ENCODE peak calls at places on chromosomes 4 and X, in six cellular contexts. Z is MG63, G is MM.1S, T is iPS DF 6.9, Y is heart right ventricle, O is neuronal stem cell. B is an unnamed sample.

GRCh38 chr4:108272566-108272965 is 103.8 kb upstream of the LEF1 start:
- DNase-seq in Z (no peak), G (no peak), T (no peak), Y (no peak), O (no peak), B (peak)

GRCh38 chr4:147843162-147843561 is 111.3 kb downstream of the ARHGAP10 start:
- DNase-seq in Z (no peak), G (peak), T (no peak), Y (no peak), O (no peak), B (peak)

GRCh38 chr4:27154706-27155105 is 294.1 kb downstream of the STIM2 start:
- DNase-seq in Z (no peak), G (no peak), T (no peak), Y (no peak), O (no peak), B (no peak)

GRCh38 chr4:73690051-73690744 is 50.2 kb upstream of the CXCL8 start:
- DNase-seq in Z (peak), G (no peak), T (no peak), Y (no peak), O (no peak), B (no peak)

GRCh38 chr4:52833941-52834525 is 28.1 kb upstream of the RASL11B start:
- DNase-seq in Z (peak), G (no peak), T (no peak), Y (no peak), O (no peak), B (no peak)

GRCh38 chr4:66750273-66750672 is 795.0 kb downstream of the CENPC start:
- DNase-seq in Z (no peak), G (no peak), T (no peak), Y (no peak), O (no peak), B (no peak)

GRCh38 chrX:155819525-155819924 is 61.6 kb upstream of the VAMP7 start:
- DNase-seq in Z (no peak), G (no peak), T (no peak), Y (no peak), O (no peak), B (no peak)

GRCh38 chr4:127648061-127648460 is 15.3 kb downstream of the INTU start:
- DNase-seq in Z (no peak), G (no peak), T (no peak), Y (no peak), O (no peak), B (no peak)

GRCh38 chr4:159977907-159978617 is 875.2 kb downstream of the RAPGEF2 start:
- DNase-seq in Z (no peak), G (no peak), T (no peak), Y (no peak), O (no peak), B (no peak)

GRCh38 chr4:147831452-147832192 is 99.7 kb downstream of the ARHGAP10 start:
- DNase-seq in Z (peak), G (no peak), T (no peak), Y (no peak), O (no peak), B (no peak)

GRCh38 chr4:52298444-52298843 is 247.3 kb downstream of the SPATA18 start:
- DNase-seq in Z (no peak), G (no peak), T (no peak), Y (no peak), O (no peak), B (no peak)

GRCh38 chr4:128769011-128769410 is 40.5 kb upstream of the JADE1 start:
- DNase-seq in Z (no peak), G (no peak), T (no peak), Y (no peak), O (no peak), B (no peak)

GRCh38 chrX:104098151-104098808 is 14.0 kb upstream of the ZCCHC18 start:
- DNase-seq in Z (peak), G (peak), T (no peak), Y (no peak), O (peak), B (peak)

GRCh38 chrX:10932842-10933440 is 178.2 kb upstream of the HCCS start:
- DNase-seq in Z (no peak), G (no peak), T (no peak), Y (no peak), O (no peak), B (no peak)

GRCh38 chr4:2800691-2801596 is 8.1 kb downstream of the SH3BP2 start:
- DNase-seq in Z (peak), G (no peak), T (no peak), Y (peak), O (peak), B (no peak)

GRCh38 chr4:2797545-2798305 is 4.8 kb downstream of the SH3BP2 start:
- DNase-seq in Z (no peak), G (no peak), T (no peak), Y (peak), O (no peak), B (peak)

GRCh38 chr4:2799971-2800690 is 7.2 kb downstream of the SH3BP2 start:
- DNase-seq in Z (no peak), G (no peak), T (no peak), Y (peak), O (no peak), B (no peak)

GRCh38 chr4:2798399-2799301 is 5.8 kb downstream of the SH3BP2 start:
- DNase-seq in Z (no peak), G (no peak), T (no peak), Y (peak), O (no peak), B (peak)

GRCh38 chr4:2799444-2799911 is 6.6 kb downstream of the SH3BP2 start:
- DNase-seq in Z (no peak), G (no peak), T (no peak), Y (peak), O (no peak), B (no peak)
- H3K4me3 ChIP-seq in Z (no peak), G (no peak), T (no peak), Y (peak), O (no peak), B (peak)

GRCh38 chrX:53321216-53321942 is 40.0 kb upstream of the IQSEC2 start:
- DNase-seq in Z (no peak), G (no peak), T (no peak), Y (peak), O (no peak), B (no peak)
- H3K4me3 ChIP-seq in Z (peak), G (peak), T (peak), Y (peak), O (peak), B (no peak)

GRCh38 chrX:106716004-106716403 is 10.5 kb upstream of the RNF128 start:
- DNase-seq in Z (no peak), G (no peak), T (no peak), Y (no peak), O (no peak), B (no peak)

GRCh38 chrX:106716463-106716862 is 10.0 kb upstream of the RNF128 start:
- DNase-seq in Z (no peak), G (no peak), T (no peak), Y (no peak), O (no peak), B (no peak)

DNA sequence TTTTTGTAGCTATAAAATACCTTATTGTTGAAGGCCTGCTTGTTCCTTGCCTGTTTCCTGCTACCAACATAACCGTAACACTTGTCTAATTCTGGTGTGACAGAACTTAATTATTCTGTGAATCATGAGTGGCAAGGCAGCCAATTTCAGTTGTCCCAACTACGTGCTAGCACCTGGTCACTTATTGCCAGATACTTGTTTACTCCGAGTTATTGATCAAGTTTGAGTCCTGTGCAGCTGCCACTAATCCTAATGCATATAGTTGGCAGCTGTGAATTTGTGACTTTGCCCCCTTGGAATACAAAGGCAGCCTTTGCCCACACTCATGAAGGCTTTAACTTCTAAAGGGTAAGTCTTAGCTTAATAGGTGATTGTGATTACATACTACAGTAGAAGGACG is 7.8 kb upstream of the RNF128 start:
- DNase-seq in Z (no peak), G (no peak), T (no peak), Y (no peak), O (no peak), B (no peak)
- H3K4me3 ChIP-seq in Z (no peak), G (no peak), T (no peak), Y (no peak), O (no peak), B (no peak)

GRCh38 chr4:99653921-99654890 is 3.4 kb downstream of the C4orf54 start:
- DNase-seq in Z (no peak), G (no peak), T (no peak), Y (no peak), O (no peak), B (no peak)

GRCh38 chr4:99658666-99659065 is 1.0 kb upstream of the C4orf54 start:
- DNase-seq in Z (no peak), G (no peak), T (no peak), Y (no peak), O (no peak), B (no peak)

GRCh38 chr4:99657801-99658200 is at the start of gene C4orf54:
- DNase-seq in Z (no peak), G (no peak), T (no peak), Y (no peak), O (no peak), B (no peak)

GRCh38 chr4:99652596-99653436 is 4.8 kb downstream of the C4orf54 start:
- DNase-seq in Z (no peak), G (no peak), T (no peak), Y (no peak), O (no peak), B (no peak)

GRCh38 chr4:99655315-99656081 is 2.1 kb downstream of the C4orf54 start:
- DNase-seq in Z (peak), G (no peak), T (no peak), Y (peak), O (no peak), B (no peak)
- H3K4me3 ChIP-seq in Z (no peak), G (no peak), T (no peak), Y (no peak), O (no peak), B (no peak)

DNA sequence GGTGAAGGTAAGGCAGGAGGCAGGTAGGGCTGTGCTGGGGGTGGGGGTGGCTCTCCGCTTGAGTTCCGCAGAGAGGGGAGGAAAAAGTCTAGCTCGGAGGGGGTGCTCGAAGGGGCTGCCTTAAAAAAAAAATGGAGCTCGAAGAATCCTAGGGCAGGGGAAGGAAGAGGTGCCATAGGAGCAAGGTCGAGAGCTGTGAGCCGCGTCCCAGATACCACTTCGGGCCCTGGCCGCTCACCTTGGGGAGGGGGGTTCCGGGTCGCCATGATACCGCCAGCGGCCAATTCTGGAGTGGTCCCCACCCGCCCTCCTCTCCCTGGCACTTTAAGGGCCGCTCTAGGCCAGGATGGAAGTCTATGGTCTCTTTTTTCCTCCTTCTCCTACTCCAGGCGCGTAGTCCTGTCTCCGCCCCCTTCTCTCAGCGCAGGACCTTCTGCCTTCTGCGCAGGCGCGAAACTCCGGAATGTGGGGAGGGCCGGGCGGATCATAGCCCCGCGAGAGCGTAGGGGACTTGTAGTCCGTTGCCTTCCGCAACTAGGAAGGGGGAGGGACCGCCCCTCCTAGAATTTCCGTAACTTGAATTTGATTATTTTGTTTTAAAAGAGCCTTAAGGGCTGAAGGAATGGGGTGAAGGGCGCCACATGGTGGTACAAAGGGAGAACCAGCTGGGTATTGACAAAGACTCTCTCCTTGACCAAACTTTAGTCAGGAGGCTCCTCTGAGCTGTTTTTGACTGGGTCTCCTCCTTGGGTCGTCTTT is at the start of gene FUNDC1:
- DNase-seq in Z (peak), G (peak), T (peak), Y (peak), O (peak), B (peak)
- H3K4me3 ChIP-seq in Z (peak), G (peak), T (peak), Y (peak), O (peak), B (peak)

GRCh38 chrX:38220024-38220935 is at the start of gene SRPX:
- DNase-seq in Z (peak), G (peak), T (no peak), Y (peak), O (peak), B (no peak)
- H3K4me3 ChIP-seq in Z (peak), G (peak), T (peak), Y (peak), O (peak), B (no peak)

DNA sequence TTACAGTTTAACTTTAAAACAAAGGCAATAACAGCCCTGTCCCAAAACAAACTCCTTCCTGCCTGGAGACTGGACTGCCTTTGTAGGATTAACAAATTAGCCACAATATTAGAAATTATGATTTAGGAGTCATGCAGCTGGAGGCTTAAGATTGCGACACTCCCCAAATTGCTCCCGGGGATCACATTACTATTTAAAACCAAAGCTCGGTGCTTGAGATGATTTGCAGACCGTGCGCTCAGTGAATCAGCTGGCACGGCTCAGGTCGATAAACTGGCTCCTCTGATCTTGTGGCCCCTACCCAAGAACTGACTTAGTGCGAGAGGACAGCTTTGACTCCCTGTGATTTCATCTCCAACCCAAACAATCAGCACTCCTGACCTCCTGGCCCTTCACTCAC is 829.3 kb downstream of the NLGN4X start:
- DNase-seq in Z (peak), G (no peak), T (no peak), Y (no peak), O (no peak), B (no peak)
- H3K4me3 ChIP-seq in Z (no peak), G (no peak), T (no peak), Y (no peak), O (no peak), B (no peak)

DNA sequence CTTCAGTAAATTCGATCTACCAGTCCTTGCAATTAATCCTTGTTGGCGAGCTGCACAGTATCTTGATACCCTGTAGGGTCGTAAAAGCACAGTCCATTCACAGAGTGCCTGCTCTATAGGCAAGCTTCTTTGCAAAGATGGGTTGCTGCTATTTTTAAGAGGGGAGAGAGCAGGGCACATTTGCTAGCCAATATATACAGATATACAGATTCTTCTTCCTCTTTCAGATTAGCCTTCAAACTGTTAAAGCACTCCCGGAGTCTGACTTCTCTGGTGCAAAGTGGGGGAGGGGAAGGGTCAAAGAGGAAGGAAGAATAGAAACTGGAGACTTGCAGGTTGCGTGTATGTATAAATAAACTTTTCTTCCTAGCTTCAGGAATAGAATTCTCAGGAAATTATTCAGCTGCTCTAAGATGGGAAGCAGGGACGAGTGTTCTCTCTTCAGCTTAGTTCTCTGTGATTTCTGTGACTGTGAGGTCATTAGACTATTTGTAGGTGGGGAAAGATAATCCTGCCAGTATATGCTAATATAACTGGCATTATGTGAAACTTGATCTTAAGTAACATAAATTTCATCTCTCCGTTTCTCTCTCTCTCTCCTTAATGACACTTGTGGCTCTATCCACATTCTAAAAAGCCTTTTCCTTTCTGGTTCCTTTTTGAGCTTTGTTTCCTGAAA is at the start of gene CYSLTR1:
- DNase-seq in Z (no peak), G (peak), T (no peak), Y (no peak), O (no peak), B (no peak)
- H3K4me3 ChIP-seq in Z (no peak), G (peak), T (no peak), Y (peak), O (no peak), B (no peak)

GRCh38 chrX:120311632-120312000 is 355 bp upstream of the TMEM255A start:
- DNase-seq in Z (no peak), G (no peak), T (no peak), Y (no peak), O (no peak), B (no peak)
- H3K4me3 ChIP-seq in Z (no peak), G (no peak), T (no peak), Y (no peak), O (no peak), B (no peak)

B was measured in Jurkat, Clone E6-1.